ENCODE peak calls at places on chromosomes 2 and 18, in seven cellular contexts. G is cerebellum, M is left lobe of liver, I is T-cell, N is myocyte, T is AG20443, W is AG04449. Z is an unnamed sample.

GRCh38 chr2:134258684-134259408 is 5.0 kb downstream of the MGAT5 start:
- DNase-seq in G (no peak), M (no peak), I (peak; percentile 36), N (no peak), T (no peak), W (no peak), Z (no peak)

GRCh38 chr18:48308027-48308635 is 101.1 kb downstream of the ZBTB7C start:
- DNase-seq in G (no peak), M (no peak), I (no peak), N (no peak), T (no peak), W (no peak), Z (no peak)

GRCh38 chr2:152755029-152755428 is 36.6 kb downstream of the ARL6IP6 start:
- DNase-seq in G (no peak), M (no peak), I (no peak), N (no peak), T (no peak), W (no peak), Z (no peak)

GRCh38 chr18:77108001-77108692 is 24.4 kb downstream of the MBP start:
- DNase-seq in G (no peak), M (no peak), I (no peak), N (peak; percentile 96), T (peak; percentile 90), W (peak; percentile 72), Z (peak; percentile 94)

GRCh38 chr2:25301453-25302352 is 40.0 kb downstream of the DNMT3A start:
- DNase-seq in G (no peak), M (no peak), I (no peak), N (peak; percentile 90), T (peak; percentile 86), W (peak; percentile 31), Z (peak; percentile 90)

GRCh38 chr2:120769076-120769786 is 33.6 kb downstream of the GLI2 start:
- DNase-seq in G (no peak), M (no peak), I (no peak), N (no peak), T (no peak), W (no peak), Z (no peak)

GRCh38 chr18:77255426-77256105 is 5.9 kb downstream of the GALR1 start:
- DNase-seq in G (no peak), M (no peak), I (no peak), N (no peak), T (no peak), W (no peak), Z (no peak)

GRCh38 chr2:37379881-37380296 is 35.5 kb downstream of the QPCT start:
- DNase-seq in G (no peak), M (no peak), I (no peak), N (no peak), T (no peak), W (no peak), Z (no peak)

GRCh38 chr2:237689569-237690131 is 62.3 kb downstream of the LRRFIP1 start:
- DNase-seq in G (no peak), M (no peak), I (no peak), N (peak; percentile 92), T (no peak), W (no peak), Z (peak; percentile 57)

GRCh38 chr2:234951386-234952269 is at the start of gene SH3BP4:
- DNase-seq in G (peak; percentile 49), M (peak; percentile 91), I (no peak), N (peak; percentile 78), T (peak; percentile 97), W (no peak), Z (peak; percentile 68)

GRCh38 chr2:169172076-169172735 is 102.8 kb downstream of the DHRS9 start:
- DNase-seq in G (no peak), M (no peak), I (no peak), N (peak; percentile 19), T (no peak), W (no peak), Z (no peak)

GRCh38 chr2:156333951-156334495 is 1.5 kb upstream of the NR4A2 start:
- DNase-seq in G (peak; percentile 72), M (peak; percentile 68), I (peak; percentile 72), N (peak; percentile 72), T (peak; percentile 68), W (no peak), Z (peak; percentile 30)

GRCh38 chr2:85584354-85584856 is at the start of gene VAMP5:
- DNase-seq in G (no peak), M (peak; percentile 69), I (peak; percentile 32), N (peak; percentile 65), T (peak; percentile 80), W (no peak), Z (peak; percentile 40)

GRCh38 chr2:317501-318424 is 29.9 kb upstream of the ALKAL2 start:
- DNase-seq in G (no peak), M (no peak), I (no peak), N (peak; percentile 5), T (no peak), W (peak; percentile 4), Z (peak; percentile 67)

GRCh38 chr2:102932521-102932920 is 170.7 kb downstream of the TMEM182 start:
- DNase-seq in G (no peak), M (no peak), I (no peak), N (no peak), T (no peak), W (no peak), Z (no peak)

GRCh38 chr2:9205963-9206948 is at the start of gene ASAP2:
- DNase-seq in G (peak; percentile 89), M (peak; percentile 69), I (peak; percentile 12), N (peak; percentile 80), T (peak; percentile 96), W (no peak), Z (peak; percentile 65)

GRCh38 chr2:20513946-20514345 is 67.1 kb downstream of the RHOB start:
- DNase-seq in G (no peak), M (no peak), I (no peak), N (no peak), T (no peak), W (no peak), Z (no peak)

GRCh38 chr2:11784747-11785610 is 38.5 kb downstream of the LPIN1 start:
- DNase-seq in G (peak; percentile 63), M (no peak), I (peak; percentile 38), N (peak; percentile 37), T (peak; percentile 85), W (no peak), Z (peak; percentile 52)

GRCh38 chr2:56871641-56872040 is 687.9 kb downstream of the CCDC85A start:
- DNase-seq in G (no peak), M (no peak), I (no peak), N (no peak), T (no peak), W (no peak), Z (peak; percentile 18)

GRCh38 chr2:127155901-127156300 is 48.9 kb upstream of the BIN1 start:
- DNase-seq in G (no peak), M (peak; percentile 7), I (no peak), N (peak; percentile 73), T (peak; percentile 86), W (no peak), Z (peak; percentile 53)

GRCh38 chr18:48222118-48222517 is 187.1 kb downstream of the ZBTB7C start:
- DNase-seq in G (peak; percentile 55), M (peak; percentile 65), I (no peak), N (peak; percentile 88), T (no peak), W (no peak), Z (peak; percentile 58)

GRCh38 chr18:22682720-22683119 is 250.4 kb upstream of the RBBP8 start:
- DNase-seq in G (no peak), M (no peak), I (no peak), N (no peak), T (no peak), W (no peak), Z (no peak)

GRCh38 chr2:179265082-179265575 is 497 bp upstream of the SESTD1 start:
- DNase-seq in G (no peak), M (no peak), I (no peak), N (no peak), T (peak; percentile 48), W (no peak), Z (peak; percentile 60)

GRCh38 chr2:70935468-70936164 is at the start of gene ATP6V1B1:
- DNase-seq in G (no peak), M (peak; percentile 24), I (no peak), N (peak; percentile 58), T (no peak), W (no peak), Z (no peak)

Z was measured in LHCN-M2.